ENCODE peak calls at places on chromosome 1, in nine cellular contexts. Q is IMR-90; B is ovary; F is MM.1S; W is fibroblast of lung; J is CD8-positive, alpha-beta T cell; R is body of pancreas; Z is stomach; V is suprapubic skin. X is an unnamed sample. For H3K9me3, the result is how much of the 10 kb centered on the place peaks cover.

GRCh38 chr1:218384576-218384975 is 39.4 kb downstream of the TGFB2 start:
- DNase-seq in W (peak), F (no peak), V (no peak), Q (peak), Z (no peak), J (no peak), R (no peak), B (no peak), X (no peak)

GRCh38 chr1:234709473-234710279 is 99.7 kb upstream of the IRF2BP2 start:
- DNase-seq in V (peak), Z (no peak), J (no peak), W (no peak), B (no peak), Q (no peak), R (peak), F (no peak), X (peak)

GRCh38 chr1:111784273-111784901 is 28.7 kb downstream of the DDX20 start:
- DNase-seq in V (no peak), F (no peak), R (peak), J (no peak), Z (no peak), B (no peak), W (no peak), Q (no peak), X (no peak)

GRCh38 chr1:66564250-66564649 is 30.3 kb downstream of the SGIP1 start:
- DNase-seq in Q (peak), V (no peak), J (no peak), W (peak), B (no peak), Z (no peak), F (no peak), R (no peak), X (no peak)

GRCh38 chr1:31064685-31065309 is 720 bp downstream of the PUM1 start:
- DNase-seq in W (peak), F (peak), J (no peak), B (no peak), R (no peak), V (no peak), Z (no peak), Q (peak), X (peak)

GRCh38 chr1:167095368-167095767 is 1.5 kb downstream of the STYXL2 start:
- DNase-seq in Q (peak), Z (no peak), V (no peak), F (no peak), R (no peak), W (peak), B (no peak), J (no peak), X (no peak)

GRCh38 chr1:89911186-89911976 is 83.5 kb upstream of the ZNF326 start:
- DNase-seq in W (peak), R (no peak), Q (peak), B (no peak), F (no peak), Z (no peak), V (no peak), J (no peak), X (no peak)

GRCh38 chr1:200861937-200862647 is 10.7 kb upstream of the GPR25 start:
- DNase-seq in W (no peak), Z (no peak), Q (no peak), R (no peak), B (no peak), J (no peak), V (no peak), F (peak), X (no peak)

GRCh38 chr1:37782491-37782890 is 11.2 kb upstream of the MANEAL start:
- DNase-seq in Z (no peak), Q (no peak), W (no peak), R (no peak), V (no peak), F (no peak), J (no peak), B (no peak), X (no peak)

GRCh38 chr1:178283409-178283808 is 189.5 kb downstream of the RASAL2 start:
- DNase-seq in V (no peak), F (no peak), R (no peak), B (no peak), W (peak), Z (no peak), Q (peak), J (no peak), X (no peak)

GRCh38 chr1:73914994-73915393 is 283.0 kb downstream of the LRRIQ3 start:
- DNase-seq in J (no peak), Q (no peak), Z (no peak), F (no peak), B (no peak), V (no peak), W (no peak), R (no peak), X (no peak)

GRCh38 chr1:153466908-153467307 is 6.5 kb upstream of the S100A7 start:
- DNase-seq in Q (peak), F (no peak), V (no peak), B (no peak), Z (no peak), R (no peak), J (no peak), W (peak), X (no peak)

GRCh38 chr1:29601021-29601420 is 364.7 kb downstream of the PTPRU start:
- DNase-seq in B (no peak), R (no peak), F (no peak), Q (no peak), Z (no peak), W (no peak), V (no peak), J (no peak), X (no peak)

GRCh38 chr1:156284762-156285161 is 637 bp downstream of the TMEM79 start:
- DNase-seq in Q (no peak), R (no peak), W (no peak), B (no peak), F (no peak), V (no peak), J (no peak), Z (no peak), X (no peak)

GRCh38 chr1:93447481-93448291 is at the start of gene FNBP1L:
- DNase-seq in W (peak), F (peak), Q (peak), R (peak), V (peak), Z (peak), B (peak), J (peak), X (peak)

GRCh38 chr1:230094746-230095145 is 27.7 kb downstream of the GALNT2 start:
- DNase-seq in R (no peak), Q (no peak), F (no peak), J (no peak), B (no peak), Z (no peak), V (no peak), W (no peak), X (no peak)

GRCh38 chr1:224707849-224708725 is 92.0 kb downstream of the CNIH3 start:
- DNase-seq in Z (no peak), W (peak), V (no peak), F (no peak), R (no peak), Q (peak), J (no peak), B (peak), X (no peak)

GRCh38 chr1:15080328-15081033 is 73.1 kb upstream of the TMEM51 start:
- DNase-seq in V (no peak), W (no peak), J (no peak), Z (no peak), Q (no peak), F (no peak), R (no peak), B (no peak), X (no peak)

GRCh38 chr1:11478571-11479374 is at the start of gene DISP3:
- DNase-seq in V (no peak), R (peak), F (peak), B (peak), Q (peak), J (peak), Z (peak), W (peak), X (peak)

GRCh38 chr1:47585141-47585902 is 147.5 kb downstream of the FOXD2 start:
- DNase-seq in R (no peak), Q (no peak), Z (no peak), B (no peak), J (peak), W (no peak), V (peak), F (no peak), X (peak)

GRCh38 chr1:35379317-35380000 is 111.0 kb downstream of the ZMYM4 start:
- DNase-seq in Q (no peak), R (no peak), Z (no peak), J (no peak), W (no peak), V (no peak), B (no peak), F (no peak), X (no peak)

GRCh38 chr1:226033599-226034390 is 28.7 kb upstream of the H3-3A start:
- DNase-seq in W (no peak), V (no peak), R (no peak), Z (no peak), Q (no peak), F (no peak), B (no peak), J (no peak), X (no peak)

GRCh38 chr1:212638419-212639151 is 30.0 kb downstream of the ATF3 start:
- DNase-seq in V (peak), Z (no peak), F (no peak), J (no peak), W (peak), B (no peak), R (no peak), Q (peak), X (no peak)

GRCh38 chr1:219587817-219588561 is 24.9 kb downstream of the ZC3H11B start:
- DNase-seq in R (no peak), Q (peak), W (peak), B (no peak), J (no peak), V (no peak), F (no peak), Z (no peak), X (no peak)

GRCh38 chr1:153447498-153448170 is 12.8 kb downstream of the S100A7 start:
- DNase-seq in V (no peak), Z (no peak), R (no peak), Q (peak), J (no peak), B (no peak), W (peak), F (no peak), X (no peak)

GRCh38 chr1:79161077-79161476 is 154.5 kb upstream of the ADGRL4 start:
- DNase-seq in B (no peak), W (peak), Z (no peak), J (no peak), F (no peak), R (no peak), V (no peak), Q (peak), X (no peak)

GRCh38 chr1:47656719-47657685 is 219.2 kb downstream of the FOXD2 start:
- DNase-seq in Q (peak), F (no peak), J (no peak), R (no peak), W (peak), Z (peak), B (no peak), V (peak), X (no peak)

GRCh38 chr1:243639027-243639658 is 210.9 kb downstream of the AKT3 start:
- DNase-seq in V (no peak), W (no peak), Z (no peak), Q (no peak), B (no peak), J (no peak), F (no peak), R (no peak), X (no peak)

GRCh38 chr1:20604678-20605077 is 15.8 kb downstream of the CDA start:
- DNase-seq in V (no peak), J (no peak), F (no peak), Q (peak), Z (no peak), R (no peak), W (peak), B (no peak), X (peak)

GRCh38 chr1:12173631-12174121 is 6.9 kb downstream of the TNFRSF1B start:
- DNase-seq in Z (peak), F (no peak), V (peak), B (no peak), R (peak), Q (peak), J (peak), W (no peak), X (peak)

GRCh38 chr1:162835157-162835899 is 25.6 kb downstream of the CCDC190 start:
- DNase-seq in J (no peak), Z (no peak), Q (peak), B (no peak), W (no peak), V (no peak), F (peak), R (no peak), X (no peak)

GRCh38 chr1:228002792-228003191 is 4.0 kb upstream of the WNT3A start:
- DNase-seq in Z (peak), R (no peak), F (no peak), Q (no peak), W (no peak), V (no peak), J (peak), B (no peak), X (no peak)

GRCh38 chr1:69737527-69738176 is 169.9 kb downstream of the LRRC7 start:
- DNase-seq in B (no peak), F (peak), Q (peak), R (peak), V (no peak), J (no peak), W (peak), Z (no peak), X (peak)

GRCh38 chr1:151946366-151946764 is 37.1 kb upstream of the THEM4 start:
- DNase-seq in Z (no peak), Q (no peak), V (no peak), J (no peak), W (peak), B (no peak), F (no peak), R (no peak), X (no peak)

GRCh38 chr1:96365596-96365995 is 356.0 kb upstream of the PTBP2 start:
- DNase-seq in J (no peak), W (peak), R (no peak), Z (no peak), F (no peak), V (no peak), B (no peak), Q (no peak), X (no peak)

GRCh38 chr1:71128060-71128459 is 47.2 kb upstream of the ZRANB2 start:
- DNase-seq in R (no peak), J (no peak), V (no peak), Z (no peak), W (no peak), Q (no peak), B (no peak), F (no peak), X (no peak)
- H3K9me3 ChIP-seq in R (under half), J (under half), V (under half), Z (under half), W (under half), Q (under half), B (under half), F (under half), X (under half)

DNA sequence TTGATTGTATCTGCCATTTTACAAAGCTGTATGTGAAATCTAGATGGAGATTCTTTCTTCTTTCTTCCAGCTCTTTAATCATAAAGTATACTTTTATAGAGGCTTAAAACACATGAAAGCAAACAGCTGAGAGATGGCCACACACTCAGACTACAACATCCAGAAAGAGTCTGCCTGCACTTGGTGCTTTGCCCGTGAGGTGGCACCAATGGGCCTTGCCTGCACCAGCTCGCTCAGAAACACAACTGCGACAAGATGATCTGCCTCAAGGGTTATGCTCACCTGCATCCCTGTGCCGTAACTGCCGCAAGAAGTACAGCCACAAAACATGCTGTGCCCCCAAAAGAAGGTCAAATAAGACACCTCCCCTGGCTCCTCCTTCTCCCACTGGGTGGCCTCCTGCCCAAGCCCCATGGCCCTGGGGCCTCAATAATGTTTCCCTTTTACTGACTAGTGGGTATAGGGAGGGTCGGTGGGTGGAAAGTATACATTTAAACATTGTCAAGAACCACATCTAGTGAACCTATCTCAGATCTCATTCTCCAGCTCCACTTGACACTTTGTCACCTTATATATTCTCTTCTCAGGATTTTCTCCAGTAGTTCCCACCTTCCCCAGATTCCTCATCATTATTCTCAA is 66.7 kb upstream of the ANGPTL3 start:
- DNase-seq in J (no peak), V (no peak), Q (peak), R (peak), W (peak), Z (peak), F (no peak), B (no peak), X (peak)
- TF ChIP-seq CTCF in J (no peak), V (peak), Q (peak), R (peak), W (peak), Z (peak), F (peak), B (no peak), X (peak)

GRCh38 chr1:8384088-8384487 is 66.2 kb downstream of the SLC45A1 start:
- DNase-seq in W (no peak), V (no peak), F (no peak), B (no peak), Q (peak), R (no peak), Z (no peak), J (no peak), X (no peak)

GRCh38 chr1:8384577-8384976 is 66.7 kb downstream of the SLC45A1 start:
- DNase-seq in J (no peak), Q (no peak), B (no peak), V (no peak), F (no peak), W (peak), Z (no peak), R (no peak), X (no peak)

GRCh38 chr1:8382051-8382505 is 64.2 kb downstream of the SLC45A1 start:
- DNase-seq in V (no peak), W (peak), R (no peak), F (no peak), B (no peak), Z (no peak), J (no peak), Q (no peak), X (no peak)

GRCh38 chr1:8381618-8382017 is 63.7 kb downstream of the SLC45A1 start:
- DNase-seq in Q (no peak), W (no peak), F (no peak), R (no peak), Z (no peak), B (no peak), V (no peak), J (no peak), X (no peak)

GRCh38 chr1:8382608-8383525 is 65.0 kb downstream of the SLC45A1 start:
- DNase-seq in J (no peak), Z (no peak), R (no peak), F (no peak), V (no peak), B (no peak), W (no peak), Q (no peak), X (no peak)
- H3K27ac ChIP-seq in J (no peak), Z (no peak), R (no peak), F (no peak), V (no peak), B (no peak), W (no peak), Q (no peak), X (no peak)

DNA sequence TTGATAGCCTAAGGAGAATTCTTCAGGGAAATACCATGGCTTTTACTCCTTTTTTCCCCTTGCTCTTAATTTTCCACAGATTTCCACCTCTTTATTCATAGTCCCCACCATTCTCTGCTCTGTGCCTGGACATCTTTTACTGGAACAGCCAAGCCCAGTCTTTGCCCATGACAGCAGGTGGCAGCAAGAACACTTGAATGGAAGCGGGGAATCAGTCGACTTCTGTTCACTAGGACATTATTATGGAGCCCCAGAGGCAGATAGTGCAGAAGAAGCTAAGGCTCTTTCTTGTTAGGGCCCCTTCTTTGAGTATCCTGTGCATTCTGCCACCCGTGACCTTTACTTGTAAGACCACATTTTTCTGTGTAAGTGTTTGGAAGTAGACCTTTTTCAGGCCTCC is 6.3 kb downstream of the OR14I1 start:
- DNase-seq in V (no peak), W (no peak), B (no peak), F (peak), Z (peak), Q (no peak), R (peak), J (no peak), X (peak)
- H3K9me3 ChIP-seq in V (under half), W (under half), B (under half), F (under half), Z (under half), Q (under half), R (under half), J (under half), X (under half)

DNA sequence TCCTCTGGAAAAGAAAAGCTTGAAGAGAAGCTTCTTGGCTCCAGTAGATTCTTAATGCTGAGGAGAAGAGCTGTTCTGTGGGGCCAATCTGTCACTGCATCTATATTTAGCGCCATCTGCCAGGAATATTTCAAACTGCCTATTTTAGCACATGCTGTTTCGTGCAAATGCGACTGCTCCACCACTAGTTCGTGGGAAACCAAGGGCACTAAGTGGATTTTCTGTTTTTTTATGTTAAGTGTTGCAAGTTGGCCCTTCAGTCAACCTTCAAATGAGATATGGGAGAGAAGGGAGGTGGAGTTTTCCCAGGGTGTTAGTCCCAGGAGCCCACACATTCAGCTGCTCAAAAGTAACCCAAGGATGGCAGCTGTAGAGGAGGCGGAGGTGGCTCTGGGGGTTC is 91.9 kb downstream of the TSEN15 start:
- DNase-seq in W (no peak), J (no peak), Q (peak), Z (no peak), F (no peak), B (no peak), R (no peak), V (no peak), X (no peak)
- TF ChIP-seq CTCF in W (no peak), J (no peak), Q (peak), Z (no peak), F (no peak), B (no peak), R (no peak), V (no peak), X (no peak)

GRCh38 chr1:110240476-110241210 is 30.5 kb downstream of the KCNC4 start:
- DNase-seq in J (no peak), Q (no peak), W (no peak), F (no peak), R (peak), Z (peak), V (no peak), B (no peak), X (no peak)
- H3K27ac ChIP-seq in J (no peak), Q (no peak), W (no peak), F (no peak), R (no peak), Z (no peak), V (no peak), B (no peak), X (no peak)

GRCh38 chr1:2337081-2337480 is 54.3 kb downstream of the MORN1 start:
- DNase-seq in Q (no peak), B (no peak), R (no peak), W (no peak), J (no peak), Z (no peak), V (no peak), F (no peak), X (no peak)

GRCh38 chr1:2334883-2335534 is 56.3 kb downstream of the MORN1 start:
- DNase-seq in R (no peak), F (peak), Z (peak), Q (no peak), B (no peak), W (peak), J (no peak), V (no peak), X (no peak)

GRCh38 chr1:2336499-2336898 is 54.9 kb downstream of the MORN1 start:
- DNase-seq in R (no peak), V (no peak), J (no peak), B (no peak), F (no peak), W (no peak), Q (no peak), Z (no peak), X (no peak)

GRCh38 chr1:2334366-2334765 is 57.0 kb downstream of the MORN1 start:
- DNase-seq in Q (no peak), F (no peak), W (no peak), R (no peak), J (no peak), V (no peak), Z (no peak), B (no peak), X (no peak)

GRCh38 chr1:2335721-2336475 is 55.5 kb downstream of the MORN1 start:
- DNase-seq in B (no peak), J (no peak), F (no peak), Z (no peak), Q (no peak), R (no peak), W (no peak), V (no peak), X (no peak)
- H3K9me3 ChIP-seq in B (under half), J (under half), F (under half), Z (under half), Q (under half), R (under half), W (under half), V (under half), X (under half)

GRCh38 chr1:58013237-58013636 is 533.3 kb downstream of the OMA1 start:
- DNase-seq in V (no peak), Z (no peak), R (no peak), F (no peak), J (no peak), W (no peak), Q (no peak), B (no peak), X (no peak)

GRCh38 chr1:58011978-58012377 is 534.5 kb downstream of the OMA1 start:
- DNase-seq in J (no peak), F (no peak), Z (no peak), V (no peak), B (no peak), Q (peak), W (no peak), R (no peak), X (no peak)

GRCh38 chr1:58017641-58018040 is 528.9 kb downstream of the OMA1 start:
- DNase-seq in W (no peak), Z (no peak), J (no peak), B (no peak), Q (no peak), V (no peak), R (no peak), F (no peak), X (no peak)
- TF ChIP-seq CTCF in W (no peak), Z (no peak), J (no peak), B (no peak), Q (no peak), V (no peak), R (no peak), F (no peak), X (no peak)